ENCODE peak calls at places on chromosomes 4 and X, in ten cellular contexts. L, S, M, A, B, R, X, H, Q and V are unnamed samples.

GRCh38 chr4:177907736-177908424 is 465.6 kb upstream of the AGA start:
- DNase-seq in H (no peak), M (no peak), S (no peak), Q (no peak), X (no peak), L (no peak), A (no peak), R (peak), B (no peak), V (no peak)

GRCh38 chr4:94486372-94486801 is 34.6 kb downstream of the PDLIM5 start:
- DNase-seq in S (peak), H (no peak), A (peak), R (peak), X (no peak), Q (no peak), L (no peak), M (no peak), B (no peak), V (peak)

GRCh38 chr4:130147618-130148017 is 1051.7 kb downstream of the C4orf33 start:
- DNase-seq in S (no peak), H (no peak), X (no peak), A (no peak), Q (no peak), M (peak), B (no peak), L (no peak), R (peak), V (no peak)

GRCh38 chr4:8906668-8906970 is 35.0 kb upstream of the HMX1 start:
- DNase-seq in B (no peak), X (no peak), H (no peak), M (no peak), L (no peak), A (no peak), R (no peak), Q (no peak), S (no peak), V (no peak)

GRCh38 chrX:118062048-118062789 is 54.4 kb downstream of the KLHL13 start:
- DNase-seq in R (no peak), B (no peak), X (no peak), M (no peak), S (no peak), L (no peak), Q (no peak), H (no peak), A (no peak), V (no peak)

GRCh38 chrX:20477836-20478532 is 211.3 kb upstream of the RPS6KA3 start:
- DNase-seq in B (no peak), S (no peak), L (no peak), H (no peak), Q (no peak), A (no peak), R (peak), X (no peak), M (no peak), V (no peak)

GRCh38 chr4:39976945-39977488 is 694 bp downstream of the PDS5A start:
- DNase-seq in X (peak), A (peak), B (peak), S (no peak), L (peak), M (no peak), Q (no peak), H (no peak), R (peak), V (no peak)

GRCh38 chr4:23888421-23889319 is 1.2 kb downstream of the PPARGC1A start:
- DNase-seq in M (no peak), B (no peak), R (peak), H (no peak), Q (peak), S (peak), L (peak), A (peak), X (no peak), V (peak)

GRCh38 chrX:19611636-19612376 is 96.5 kb upstream of the MAP3K15 start:
- DNase-seq in R (no peak), B (peak), A (no peak), X (no peak), M (no peak), L (no peak), H (no peak), S (no peak), Q (no peak), V (no peak)

GRCh38 chr4:138702471-138702870 is 313.1 kb upstream of the NOCT start:
- DNase-seq in X (no peak), A (no peak), L (no peak), H (no peak), M (no peak), S (no peak), Q (no peak), R (peak), B (no peak), V (no peak)